ENCODE peak calls at places on chromosomes 11 and 22, in nine cellular contexts. Q is fibroblast of lung, I is testis, W is dorsolateral prefrontal cortex, F is OCI-LY7, M is left ventricle myocardium inferior, G is uterus, N is choroid plexus epithelial cell, C is body of pancreas. P is an unnamed sample.

GRCh38 chr22:42300286-42301071 is 30.0 kb upstream of the TCF20 start:
- DNase-seq in I (no peak), Q (no peak), C (no peak), N (no peak), M (no peak), F (peak; percentile 81), G (no peak), W (no peak), P (peak; percentile 58)

GRCh38 chr11:78079232-78080083 is at the start of gene NDUFC2:
- DNase-seq in G (peak; percentile 81), F (peak; percentile 69), I (peak; percentile 87), W (peak; percentile 74), C (peak; percentile 83), Q (peak; percentile 90), N (peak; percentile 89), M (peak; percentile 82), P (peak; percentile 91)

GRCh38 chr11:73852049-73852448 is 24.6 kb downstream of the COA4 start:
- DNase-seq in Q (no peak), W (no peak), I (no peak), F (no peak), G (no peak), M (no peak), C (no peak), N (no peak), P (no peak)

GRCh38 chr11:77377734-77378133 is 76.2 kb upstream of the GDPD4 start:
- DNase-seq in F (no peak), W (no peak), C (no peak), N (no peak), I (no peak), M (no peak), G (no peak), Q (no peak), P (no peak)

GRCh38 chr11:46347637-46348311 is 511 bp downstream of the DGKZ start:
- DNase-seq in W (no peak), F (no peak), Q (no peak), I (no peak), G (peak; percentile 51), M (no peak), C (peak; percentile 36), N (no peak), P (no peak)

GRCh38 chr22:19115628-19116027 is 6.6 kb downstream of the DGCR2 start:
- DNase-seq in W (no peak), Q (no peak), N (peak; percentile 17), C (no peak), G (no peak), F (peak; percentile 43), I (no peak), M (no peak), P (no peak)

GRCh38 chr11:36300651-36301050 is 4.6 kb downstream of the PRR5L start:
- DNase-seq in G (peak; percentile 20), F (no peak), M (peak; percentile 72), N (peak; percentile 61), W (peak; percentile 57), Q (peak; percentile 89), I (peak; percentile 83), C (peak; percentile 83), P (no peak)

GRCh38 chr11:16883179-16883578 is 131.0 kb downstream of the PLEKHA7 start:
- DNase-seq in I (peak; percentile 42), Q (no peak), F (no peak), M (peak; percentile 28), G (no peak), N (no peak), W (no peak), C (peak; percentile 20), P (no peak)

GRCh38 chr22:27186643-27187042 is 529.3 kb downstream of the MIAT start:
- DNase-seq in F (no peak), N (no peak), M (no peak), C (no peak), G (no peak), W (no peak), I (no peak), Q (no peak), P (no peak)

GRCh38 chr11:78228467-78228866 is 39.7 kb downstream of the USP35 start:
- DNase-seq in G (no peak), W (no peak), N (peak; percentile 79), F (peak; percentile 80), Q (peak; percentile 65), C (peak; percentile 63), I (no peak), M (no peak), P (peak; percentile 80)

GRCh38 chr11:7512525-7513209 is 1.1 kb upstream of the PPFIBP2 start:
- DNase-seq in G (peak; percentile 76), W (peak; percentile 61), F (peak; percentile 91), N (peak; percentile 69), M (peak; percentile 83), C (peak; percentile 86), I (peak; percentile 75), Q (peak; percentile 49), P (peak; percentile 92)

GRCh38 chr11:33682446-33682845 is 18.2 kb downstream of the C11orf91 start:
- DNase-seq in N (no peak), W (no peak), Q (no peak), I (peak; percentile 36), F (no peak), M (no peak), C (no peak), G (no peak), P (no peak)
- TF ChIP-seq CTCF in N (peak; percentile 56), W (no peak), Q (peak; percentile 7), I (no peak), F (no peak), M (peak; percentile 42), C (no peak), G (no peak), P (no peak)

DNA sequence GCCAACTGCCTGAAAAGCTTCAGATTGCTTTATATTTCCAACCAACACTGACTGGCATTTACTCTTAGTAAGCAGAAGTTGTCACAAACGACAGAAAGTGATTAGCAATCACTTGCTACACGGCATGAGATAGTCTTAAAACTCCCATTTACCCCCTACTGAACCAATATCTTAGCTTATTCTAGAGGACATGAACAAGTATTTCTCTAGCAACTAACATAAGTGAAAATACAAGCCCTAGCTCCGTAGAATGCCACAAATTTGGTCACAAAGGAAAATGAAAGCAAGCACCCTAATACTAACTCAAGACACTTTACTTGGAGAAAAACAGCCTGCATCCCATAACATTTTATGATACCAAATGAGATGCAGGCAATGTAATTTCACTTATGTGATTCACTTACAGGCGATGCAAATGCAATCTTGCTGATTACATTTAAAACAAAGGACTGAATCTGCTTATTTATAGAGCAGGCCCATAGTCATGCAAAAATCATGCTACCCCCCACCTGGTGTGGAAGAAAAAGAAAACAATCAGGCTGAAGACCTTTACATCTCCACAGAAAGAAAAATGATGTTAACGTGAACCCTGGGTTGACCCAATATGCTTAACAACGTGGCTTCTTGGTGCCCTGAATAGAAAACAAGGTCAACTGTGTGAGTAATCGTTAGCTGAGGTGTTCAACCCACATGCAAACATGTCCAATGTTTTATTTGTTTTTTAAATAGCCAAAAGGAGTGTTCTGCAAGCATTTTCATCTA is 25.6 kb downstream of the MPPED2 start:
- DNase-seq in M (no peak), Q (no peak), I (no peak), F (no peak), C (no peak), G (no peak), N (peak; percentile 2), W (no peak), P (no peak)
- H3K4me3 ChIP-seq in M (peak overlapping the region; percentile 55), Q (no peak overlapping the region), I (no peak overlapping the region), F (no peak overlapping the region), C (no peak overlapping the region), G (peak overlapping the region; percentile 15), N (no peak overlapping the region), W (peak overlapping the region; percentile 18), P (no peak overlapping the region)

GRCh38 chr11:64516226-64516625 is 74.8 kb upstream of the SLC22A12 start:
- DNase-seq in C (no peak), G (no peak), M (no peak), Q (no peak), F (peak; percentile 31), W (no peak), I (no peak), N (no peak), P (peak; percentile 12)
- TF ChIP-seq CTCF in C (no peak), G (no peak), M (no peak), Q (no peak), F (peak; percentile 70), W (no peak), I (no peak), N (peak; percentile 5), P (peak; percentile 24)

DNA sequence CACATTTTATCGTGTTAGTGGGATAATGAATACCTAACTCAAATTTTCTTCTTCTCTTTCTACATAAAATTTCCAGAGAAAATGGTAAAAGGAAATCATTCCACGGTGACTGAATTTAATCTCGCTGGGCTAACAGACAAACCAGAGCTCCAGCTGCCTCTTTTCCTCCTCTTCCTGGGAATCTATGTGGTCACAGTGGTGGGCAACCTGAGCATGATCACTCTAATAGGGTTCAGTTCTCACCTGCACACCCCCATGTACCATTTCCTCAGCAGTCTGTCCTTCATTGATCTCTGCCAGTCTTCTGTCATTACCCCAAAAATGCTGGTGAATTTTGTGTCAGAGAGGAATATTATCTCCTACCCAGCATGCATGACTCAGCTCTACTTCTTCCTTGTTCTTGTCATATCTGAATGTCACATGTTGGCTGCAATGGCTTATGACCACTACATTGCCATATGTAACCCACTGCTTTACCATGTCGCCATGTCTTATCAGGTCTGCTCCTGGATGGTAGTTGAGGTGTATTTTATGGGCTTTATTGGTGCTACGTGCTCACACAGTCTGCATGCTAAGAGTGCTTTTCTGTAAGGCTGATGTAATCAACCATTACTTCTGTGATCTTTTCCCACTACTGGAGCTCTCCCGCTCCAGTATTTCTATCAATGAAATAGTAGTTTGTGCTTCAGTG is 24.1 kb downstream of the OR10D3 start:
- DNase-seq in W (no peak), C (no peak), F (no peak), G (no peak), I (no peak), N (no peak), Q (no peak), M (no peak), P (no peak)
- H3K4me3 ChIP-seq in W (no peak overlapping the region), C (no peak overlapping the region), F (no peak overlapping the region), G (no peak overlapping the region), I (no peak overlapping the region), N (no peak overlapping the region), Q (no peak overlapping the region), M (no peak overlapping the region), P (no peak overlapping the region)

GRCh38 chr11:132187391-132187790 is 817.0 kb downstream of the NTM start:
- DNase-seq in M (no peak), N (no peak), G (no peak), W (peak; percentile 50), C (no peak), I (no peak), Q (no peak), F (no peak), P (no peak)

GRCh38 chr11:132186193-132186592 is 815.8 kb downstream of the NTM start:
- DNase-seq in Q (no peak), G (no peak), C (no peak), F (no peak), I (no peak), W (no peak), M (no peak), N (no peak), P (no peak)

GRCh38 chr11:132184079-132184478 is 813.7 kb downstream of the NTM start:
- DNase-seq in C (no peak), W (peak; percentile 61), F (no peak), N (no peak), G (no peak), I (no peak), Q (no peak), M (no peak), P (no peak)

GRCh38 chr11:132187814-132188213 is 817.4 kb downstream of the NTM start:
- DNase-seq in M (no peak), C (no peak), G (no peak), F (no peak), N (peak; percentile 8), W (peak; percentile 53), I (no peak), Q (no peak), P (no peak)

GRCh38 chr11:132186699-132187098 is 816.3 kb downstream of the NTM start:
- DNase-seq in I (peak; percentile 18), G (no peak), N (no peak), C (no peak), F (no peak), W (no peak), M (no peak), Q (no peak), P (no peak)
- TF ChIP-seq CTCF in I (no peak), G (no peak), N (peak; percentile 36), C (no peak), F (peak; percentile 60), W (no peak), M (peak; percentile 45), Q (peak; percentile 13), P (peak; percentile 50)

P was measured in GM12865.